ENCODE peak calls at places on chromosomes 2 and 18, in five cellular contexts. D is GM23338, R is mucosa of descending colon, B is endothelial cell, I is endothelial cell of umbilical vein. F is an unnamed sample.

GRCh38 chr2:56656826-56657225 is 473.0 kb downstream of the CCDC85A start:
- DNase-seq in D (no peak), R (no peak), B (no peak), I (no peak), F (no peak)

GRCh38 chr2:223597071-223597470 is 5.1 kb downstream of the SCG2 start:
- DNase-seq in D (no peak), R (no peak), B (no peak), I (no peak), F (no peak)

GRCh38 chr2:172510083-172510482 is 45.8 kb upstream of the PDK1 start:
- DNase-seq in D (no peak), R (no peak), B (no peak), I (no peak), F (no peak)

GRCh38 chr2:240374085-240374907 is 61.2 kb upstream of the GPC1 start:
- DNase-seq in D (no peak), R (no peak), B (no peak), I (no peak), F (no peak)

GRCh38 chr2:137737559-137737958 is 226.7 kb upstream of the HNMT start:
- DNase-seq in D (no peak), R (no peak), B (no peak), I (no peak), F (no peak)

GRCh38 chr2:12935226-12935625 is 218.5 kb downstream of the TRIB2 start:
- DNase-seq in D (peak), R (no peak), B (no peak), I (no peak), F (no peak)

GRCh38 chr2:239035997-239036731 is 188.3 kb downstream of the TWIST2 start:
- DNase-seq in D (peak), R (peak), B (no peak), I (no peak), F (no peak)

GRCh38 chr2:194550702-194551101 is 1106.3 kb upstream of the SLC39A10 start:
- DNase-seq in D (no peak), R (no peak), B (no peak), I (no peak), F (no peak)

GRCh38 chr18:79948719-79949411 is 2.6 kb downstream of the SLC66A2 start:
- DNase-seq in D (no peak), R (peak), B (no peak), I (no peak), F (no peak)

GRCh38 chr2:3127279-3127690 is 250.3 kb downstream of the EIPR1 start:
- DNase-seq in D (no peak), R (no peak), B (no peak), I (no peak), F (no peak)

GRCh38 chr2:239928457-239929350 is 96.4 kb downstream of the NDUFA10 start:
- DNase-seq in D (peak), R (peak), B (peak), I (no peak), F (no peak)

GRCh38 chr18:57497372-57498294 is 62.5 kb downstream of the ONECUT2 start:
- DNase-seq in D (no peak), R (no peak), B (no peak), I (no peak), F (no peak)

GRCh38 chr2:226447896-226448295 is 351.7 kb downstream of the IRS1 start:
- DNase-seq in D (no peak), R (no peak), B (no peak), I (no peak), F (no peak)

GRCh38 chr2:151614606-151615306 is 119.5 kb downstream of the NEB start:
- DNase-seq in D (no peak), R (no peak), B (no peak), I (peak), F (no peak)
- TF ChIP-seq CTCF in D (peak), R (no peak), B (no peak), I (no peak), F (no peak)

GRCh38 chr2:163692081-163692480 is 43.7 kb downstream of the FIGN start:
- DNase-seq in D (no peak), R (no peak), B (no peak), I (no peak), F (no peak)
- TF ChIP-seq CTCF in D (peak), R (no peak), B (no peak), I (no peak), F (no peak)

GRCh38 chr2:42040643-42041277 is 7.1 kb upstream of the PKDCC start:
- DNase-seq in D (peak), R (no peak), B (no peak), I (no peak), F (no peak)
- TF ChIP-seq CTCF in D (peak), R (no peak), B (no peak), I (no peak), F (peak)

GRCh38 chr2:140586379-140586778 is 1544.4 kb downstream of the LRP1B start:
- DNase-seq in D (peak), R (no peak), B (peak), I (peak), F (no peak)
- TF ChIP-seq CTCF in D (peak), R (no peak), B (peak), I (peak), F (peak)

GRCh38 chr2:96535331-96535730 is 1.2 kb upstream of the ARID5A start:
- DNase-seq in D (no peak), R (peak), B (no peak), I (no peak), F (no peak)

GRCh38 chr2:96537066-96537733 is 648 bp downstream of the ARID5A start:
- DNase-seq in D (peak), R (peak), B (peak), I (peak), F (no peak)

GRCh38 chr2:96534701-96535181 is 1.8 kb upstream of the ARID5A start:
- DNase-seq in D (no peak), R (peak), B (no peak), I (no peak), F (no peak)

GRCh38 chr2:96537734-96538486 is 1.4 kb downstream of the ARID5A start:
- DNase-seq in D (peak), R (peak), B (no peak), I (peak), F (no peak)

DNA sequence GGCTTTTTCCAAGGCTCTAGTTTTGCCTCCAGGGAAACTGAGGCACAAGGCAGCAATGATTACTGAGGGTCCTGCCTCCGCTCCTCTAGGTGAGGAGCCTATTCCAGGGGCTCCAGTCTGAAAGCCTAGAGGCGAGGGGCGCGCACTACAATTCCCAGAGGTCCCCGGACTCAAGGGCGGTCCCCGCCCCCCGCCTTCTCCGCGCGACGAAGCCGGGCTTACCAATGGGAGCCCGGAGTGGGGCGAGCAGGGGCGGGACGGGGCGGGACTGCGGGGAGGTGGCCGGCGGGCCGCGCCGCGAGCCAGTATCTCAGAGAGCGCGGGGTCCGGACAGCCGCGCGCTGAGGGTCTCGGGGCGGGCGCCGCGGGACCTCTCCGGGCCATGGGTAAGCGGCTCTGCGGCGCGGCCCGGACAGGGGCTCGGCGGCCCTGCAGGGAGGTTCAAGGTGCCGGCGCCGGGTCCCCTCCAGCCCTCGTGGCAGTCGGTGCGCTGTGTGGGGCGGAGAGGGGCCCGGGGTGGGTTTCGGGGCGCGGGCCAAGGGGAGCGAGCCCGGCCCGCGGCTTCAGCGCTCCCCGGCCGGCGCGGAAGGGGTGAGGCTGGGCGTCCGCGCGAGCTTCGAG is at the start of gene ARID5A:
- DNase-seq in D (peak), R (peak), B (peak), I (peak), F (peak)
- TF ChIP-seq CTCF in D (no peak), R (no peak), B (peak), I (no peak), F (peak)

GRCh38 chr2:217944923-217945322 is 57.9 kb downstream of the TNS1 start:
- DNase-seq in D (no peak), R (peak), B (no peak), I (no peak), F (no peak)

GRCh38 chr2:217942731-217943335 is 60.0 kb downstream of the TNS1 start:
- DNase-seq in D (no peak), R (peak), B (no peak), I (no peak), F (no peak)

GRCh38 chr2:217944366-217944765 is 58.4 kb downstream of the TNS1 start:
- DNase-seq in D (no peak), R (no peak), B (no peak), I (no peak), F (no peak)

GRCh38 chr2:217941886-217942728 is 60.7 kb downstream of the TNS1 start:
- DNase-seq in D (no peak), R (peak), B (no peak), I (no peak), F (no peak)

GRCh38 chr2:217943379-217944321 is 59.1 kb downstream of the TNS1 start:
- DNase-seq in D (peak), R (peak), B (peak), I (peak), F (peak)
- TF ChIP-seq CTCF in D (peak), R (no peak), B (no peak), I (no peak), F (peak)

GRCh38 chr2:105328281-105329196 is 996 bp downstream of the TGFBRAP1 start:
- DNase-seq in D (peak), R (no peak), B (no peak), I (peak), F (no peak)
- TF ChIP-seq CTCF in D (no peak), R (no peak), B (no peak), I (no peak), F (no peak)

GRCh38 chr2:84858123-84858522 is 22.8 kb downstream of the TRABD2A start:
- DNase-seq in D (peak), R (no peak), B (no peak), I (no peak), F (no peak)
- TF ChIP-seq CTCF in D (peak), R (no peak), B (no peak), I (no peak), F (no peak)

DNA sequence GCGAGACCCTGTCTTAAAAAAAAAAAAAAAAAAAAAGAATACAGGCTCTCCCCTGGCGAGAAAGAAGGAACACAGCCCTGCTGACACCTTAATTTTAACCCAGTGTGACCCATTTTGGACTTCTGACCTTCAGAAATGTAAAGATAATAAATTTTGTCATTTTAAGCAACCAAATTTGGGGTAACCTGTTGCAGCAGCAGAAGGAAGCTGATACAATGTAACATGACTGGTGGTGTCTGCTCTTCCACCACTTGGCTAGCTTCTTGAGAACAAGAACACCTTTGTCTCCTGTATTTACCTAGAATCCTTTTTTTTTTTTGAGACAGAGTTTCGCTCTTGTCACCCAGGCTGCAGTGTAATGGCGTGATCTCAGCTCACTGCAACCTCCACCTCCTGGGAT is 6.6 kb upstream of the STK11IP start:
- DNase-seq in D (no peak), R (no peak), B (no peak), I (no peak), F (no peak)
- TF ChIP-seq CTCF in D (no peak), R (no peak), B (no peak), I (no peak), F (no peak)